ENCODE peak calls at places on chromosomes 13 and 19, in eight cellular contexts. B, G, H, C, I, P, K and F are unnamed samples.

GRCh38 chr19:50199254-50199545 is 4.2 kb upstream of the MYH14 start:
- DNase-seq in I (no peak), G (no peak), K (no peak), H (no peak), C (no peak), B (no peak), P (no peak), F (no peak)

GRCh38 chr19:35236638-35237400 is 8.3 kb upstream of the FAM187B start:
- DNase-seq in C (no peak), K (no peak), B (no peak), I (no peak), P (no peak), H (no peak), G (no peak), F (peak)

GRCh38 chr19:39413269-39413902 is 917 bp downstream of the PLEKHG2 start:
- DNase-seq in I (peak), P (no peak), C (no peak), B (peak), K (no peak), G (peak), H (no peak), F (no peak)

GRCh38 chr13:102591988-102592781 is 4.6 kb upstream of the TPP2 start:
- DNase-seq in P (peak), C (peak), G (peak), H (peak), K (peak), I (peak), B (peak), F (peak)

GRCh38 chr19:10580979-10581631 is 6.0 kb downstream of the AP1M2 start:
- DNase-seq in H (peak), B (peak), K (peak), I (peak), C (peak), G (peak), P (peak), F (peak)

GRCh38 chr19:3707868-3708206 is 347 bp upstream of the TJP3 start:
- DNase-seq in C (no peak), G (no peak), P (no peak), H (no peak), K (no peak), B (no peak), I (no peak), F (no peak)

GRCh38 chr13:52713894-52714293 is 25.7 kb downstream of the CNMD start:
- DNase-seq in H (no peak), G (no peak), B (no peak), K (peak), C (no peak), P (no peak), I (no peak), F (peak)

GRCh38 chr13:46756977-46757376 is 40.0 kb downstream of the ESD start:
- DNase-seq in C (no peak), G (peak), B (peak), P (peak), H (no peak), K (peak), I (peak), F (peak)

GRCh38 chr19:47389150-47389556 is 30.2 kb downstream of the MEIS3 start:
- DNase-seq in P (no peak), B (no peak), K (no peak), H (no peak), I (no peak), C (no peak), G (no peak), F (peak)